ENCODE peak calls at places on chromosomes 2 and 18, in four cellular contexts. Z is CD4-positive, CD25-positive, alpha-beta regulatory T cell; F is NCI-H774; D is CD4-positive, alpha-beta T cell. P is an unnamed sample.

GRCh38 chr2:136319651-136320050 is 201.7 kb upstream of the CXCR4 start:
- DNase-seq in D (no peak), F (no peak), Z (no peak), P (no peak)

GRCh38 chr18:10687161-10687925 is 161.5 kb downstream of the NAPG start:
- DNase-seq in D (no peak), F (no peak), Z (no peak), P (no peak)

GRCh38 chr2:138059967-138060635 is 95.8 kb downstream of the HNMT start:
- DNase-seq in Z (no peak), D (no peak), F (peak; percentile 10), P (no peak)

GRCh38 chr2:42901076-42901645 is 108.8 kb upstream of the HAAO start:
- DNase-seq in F (no peak), Z (no peak), D (no peak), P (no peak)

GRCh38 chr2:102603904-102604303 is 15.4 kb upstream of the SLC9A2 start:
- DNase-seq in F (no peak), Z (no peak), D (no peak), P (no peak)

GRCh38 chr18:11994708-11995444 is 13.6 kb downstream of the IMPA2 start:
- DNase-seq in Z (no peak), F (no peak), D (no peak), P (no peak)

GRCh38 chr2:184646177-184646576 is 47.8 kb downstream of the ZNF804A start:
- DNase-seq in F (no peak), D (no peak), Z (no peak), P (no peak)

GRCh38 chr18:10872297-10872696 is 277.1 kb downstream of the PIEZO2 start:
- DNase-seq in F (no peak), D (no peak), Z (no peak), P (no peak)

GRCh38 chr2:8636041-8636491 is 45.8 kb upstream of the ID2 start:
- DNase-seq in Z (no peak), D (no peak), F (no peak), P (no peak)

GRCh38 chr18:32048507-32049091 is 30.0 kb downstream of the RNF125 start:
- DNase-seq in Z (no peak), F (no peak), D (no peak), P (no peak)

GRCh38 chr2:151438506-151438905 is 28.8 kb downstream of the RIF1 start:
- DNase-seq in F (no peak), D (no peak), Z (no peak), P (no peak)

GRCh38 chr2:70686577-70687460 is 81.2 kb downstream of the ADD2 start:
- DNase-seq in D (no peak), Z (no peak), F (no peak), P (no peak)

GRCh38 chr2:70525032-70525431 is 28.6 kb downstream of the TGFA start:
- DNase-seq in Z (no peak), D (no peak), F (no peak), P (no peak)

GRCh38 chr2:74267068-74267467 is 68.7 kb downstream of the MTHFD2 start:
- DNase-seq in Z (peak; percentile 68), F (peak; percentile 41), D (peak; percentile 42), P (peak; percentile 32)

GRCh38 chr2:73939419-73939818 is 12.7 kb downstream of the DGUOK start:
- DNase-seq in Z (peak; percentile 28), D (no peak), F (no peak), P (no peak)

GRCh38 chr2:217799553-217800432 is 203.0 kb downstream of the TNS1 start:
- DNase-seq in F (no peak), Z (no peak), D (no peak), P (no peak)

P was measured in T-helper 9 cell.